ENCODE peak calls at places on chromosomes 1 and 21, in seven cellular contexts. One of them, this sample, is unnamed.

GRCh38 chr1:160795951-160796383 is at the start of gene LY9:
- DNase-seq in T-helper 1 cell: peak; percentile 59
- DNase-seq in RWPE1: no peak
- DNase-seq in D341Med: no peak
- DNase-seq in kidney tubule cell: no peak
- DNase-seq in NCI-H2171 treated with DMSO at 0.1 percent for 48 hours: no peak
- DNase-seq in dermis microvascular lymphatic vessel endothelial cell: no peak
- DNase-seq in this sample: no peak

GRCh38 chr1:68103006-68103545 is 52.6 kb upstream of the DIRAS3 start:
- DNase-seq in T-helper 1 cell: no peak
- DNase-seq in RWPE1: no peak
- DNase-seq in D341Med: peak; percentile 63
- DNase-seq in kidney tubule cell: no peak
- DNase-seq in NCI-H2171 treated with DMSO at 0.1 percent for 48 hours: no peak
- DNase-seq in dermis microvascular lymphatic vessel endothelial cell: peak; percentile 25
- DNase-seq in this sample: no peak

GRCh38 chr21:44349416-44349846 is 4.0 kb upstream of the TRPM2 start:
- DNase-seq in T-helper 1 cell: no peak
- DNase-seq in RWPE1: no peak
- DNase-seq in D341Med: no peak
- DNase-seq in kidney tubule cell: no peak
- DNase-seq in NCI-H2171 treated with DMSO at 0.1 percent for 48 hours: no peak
- DNase-seq in dermis microvascular lymphatic vessel endothelial cell: no peak
- DNase-seq in this sample: no peak

GRCh38 chr1:6330410-6330827 is 63.1 kb downstream of the ACOT7 start:
- DNase-seq in T-helper 1 cell: no peak
- DNase-seq in RWPE1: no peak
- DNase-seq in D341Med: no peak
- DNase-seq in kidney tubule cell: no peak
- DNase-seq in NCI-H2171 treated with DMSO at 0.1 percent for 48 hours: no peak
- DNase-seq in dermis microvascular lymphatic vessel endothelial cell: no peak
- DNase-seq in this sample: no peak

GRCh38 chr1:3767328-3767925 is 5.1 kb upstream of the SMIM1 start:
- DNase-seq in T-helper 1 cell: no peak
- DNase-seq in RWPE1: no peak
- DNase-seq in D341Med: no peak
- DNase-seq in kidney tubule cell: no peak
- DNase-seq in NCI-H2171 treated with DMSO at 0.1 percent for 48 hours: no peak
- DNase-seq in dermis microvascular lymphatic vessel endothelial cell: no peak
- DNase-seq in this sample: no peak

GRCh38 chr1:15304708-15305326 is 57.8 kb downstream of the FHAD1 start:
- DNase-seq in T-helper 1 cell: peak; percentile 24
- DNase-seq in RWPE1: peak; percentile 69
- DNase-seq in D341Med: peak; percentile 72
- DNase-seq in kidney tubule cell: peak; percentile 61
- DNase-seq in NCI-H2171 treated with DMSO at 0.1 percent for 48 hours: peak; percentile 67
- DNase-seq in dermis microvascular lymphatic vessel endothelial cell: peak; percentile 44
- DNase-seq in this sample: peak; percentile 65

GRCh38 chr21:38831526-38832467 is 26.1 kb downstream of the ETS2 start:
- DNase-seq in T-helper 1 cell: no peak
- DNase-seq in RWPE1: peak; percentile 89
- DNase-seq in D341Med: no peak
- DNase-seq in kidney tubule cell: peak; percentile 93
- DNase-seq in NCI-H2171 treated with DMSO at 0.1 percent for 48 hours: no peak
- DNase-seq in dermis microvascular lymphatic vessel endothelial cell: no peak
- DNase-seq in this sample: peak; percentile 100

GRCh38 chr1:198986041-198986440 is 347.2 kb downstream of the PTPRC start:
- DNase-seq in T-helper 1 cell: no peak
- DNase-seq in RWPE1: no peak
- DNase-seq in D341Med: no peak
- DNase-seq in kidney tubule cell: no peak
- DNase-seq in NCI-H2171 treated with DMSO at 0.1 percent for 48 hours: no peak
- DNase-seq in dermis microvascular lymphatic vessel endothelial cell: no peak
- DNase-seq in this sample: no peak

GRCh38 chr1:155295942-155296267 is 5.3 kb downstream of the PKLR start:
- DNase-seq in T-helper 1 cell: no peak
- DNase-seq in RWPE1: no peak
- DNase-seq in D341Med: no peak
- DNase-seq in kidney tubule cell: no peak
- DNase-seq in NCI-H2171 treated with DMSO at 0.1 percent for 48 hours: no peak
- DNase-seq in dermis microvascular lymphatic vessel endothelial cell: no peak
- DNase-seq in this sample: no peak

GRCh38 chr1:237861944-237862343 is 28.8 kb downstream of the ZP4 start:
- DNase-seq in T-helper 1 cell: no peak
- DNase-seq in RWPE1: no peak
- DNase-seq in D341Med: no peak
- DNase-seq in kidney tubule cell: no peak
- DNase-seq in NCI-H2171 treated with DMSO at 0.1 percent for 48 hours: no peak
- DNase-seq in dermis microvascular lymphatic vessel endothelial cell: no peak
- DNase-seq in this sample: no peak

GRCh38 chr1:215156232-215156631 is 73.7 kb downstream of the KCNK2 start:
- DNase-seq in T-helper 1 cell: no peak
- DNase-seq in RWPE1: no peak
- DNase-seq in D341Med: no peak
- DNase-seq in kidney tubule cell: peak; percentile 29
- DNase-seq in NCI-H2171 treated with DMSO at 0.1 percent for 48 hours: no peak
- DNase-seq in dermis microvascular lymphatic vessel endothelial cell: no peak
- DNase-seq in this sample: no peak

GRCh38 chr1:9735800-9736199 is 84.3 kb downstream of the PIK3CD start:
- DNase-seq in T-helper 1 cell: no peak
- DNase-seq in RWPE1: no peak
- DNase-seq in D341Med: no peak
- DNase-seq in kidney tubule cell: no peak
- DNase-seq in NCI-H2171 treated with DMSO at 0.1 percent for 48 hours: no peak
- DNase-seq in dermis microvascular lymphatic vessel endothelial cell: no peak
- DNase-seq in this sample: no peak

GRCh38 chr1:192167941-192168685 is 9.9 kb downstream of the RGS18 start:
- DNase-seq in T-helper 1 cell: no peak
- DNase-seq in RWPE1: no peak
- DNase-seq in D341Med: no peak
- DNase-seq in kidney tubule cell: no peak
- DNase-seq in NCI-H2171 treated with DMSO at 0.1 percent for 48 hours: no peak
- DNase-seq in dermis microvascular lymphatic vessel endothelial cell: no peak
- DNase-seq in this sample: no peak

GRCh38 chr1:95033843-95034242 is 38.9 kb downstream of the ALG14 start:
- DNase-seq in T-helper 1 cell: no peak
- DNase-seq in RWPE1: no peak
- DNase-seq in D341Med: no peak
- DNase-seq in kidney tubule cell: peak; percentile 41
- DNase-seq in NCI-H2171 treated with DMSO at 0.1 percent for 48 hours: no peak
- DNase-seq in dermis microvascular lymphatic vessel endothelial cell: no peak
- DNase-seq in this sample: no peak

GRCh38 chr1:223556414-223557124 is 108.9 kb downstream of the CAPN8 start:
- DNase-seq in T-helper 1 cell: no peak
- DNase-seq in RWPE1: peak; percentile 36
- DNase-seq in D341Med: peak; percentile 56
- DNase-seq in kidney tubule cell: peak; percentile 48
- DNase-seq in NCI-H2171 treated with DMSO at 0.1 percent for 48 hours: no peak
- DNase-seq in dermis microvascular lymphatic vessel endothelial cell: no peak
- DNase-seq in this sample: peak; percentile 21

GRCh38 chr21:33931799-33932390 is 16.3 kb upstream of the ATP5PO start:
- DNase-seq in T-helper 1 cell: no peak
- DNase-seq in RWPE1: no peak
- DNase-seq in D341Med: no peak
- DNase-seq in kidney tubule cell: no peak
- DNase-seq in NCI-H2171 treated with DMSO at 0.1 percent for 48 hours: no peak
- DNase-seq in dermis microvascular lymphatic vessel endothelial cell: no peak
- DNase-seq in this sample: no peak

GRCh38 chr1:172283766-172284165 is 136.7 kb upstream of the C1orf105 start:
- DNase-seq in T-helper 1 cell: no peak
- DNase-seq in RWPE1: no peak
- DNase-seq in D341Med: no peak
- DNase-seq in kidney tubule cell: no peak
- DNase-seq in NCI-H2171 treated with DMSO at 0.1 percent for 48 hours: no peak
- DNase-seq in dermis microvascular lymphatic vessel endothelial cell: no peak
- DNase-seq in this sample: no peak

GRCh38 chr1:225549821-225550220 is 103.1 kb downstream of the ENAH start:
- DNase-seq in T-helper 1 cell: no peak
- DNase-seq in RWPE1: no peak
- DNase-seq in D341Med: no peak
- DNase-seq in kidney tubule cell: no peak
- DNase-seq in NCI-H2171 treated with DMSO at 0.1 percent for 48 hours: no peak
- DNase-seq in dermis microvascular lymphatic vessel endothelial cell: no peak
- DNase-seq in this sample: no peak

GRCh38 chr1:177384461-177384860 is 213.7 kb downstream of the BRINP2 start:
- DNase-seq in T-helper 1 cell: no peak
- DNase-seq in RWPE1: no peak
- DNase-seq in D341Med: no peak
- DNase-seq in kidney tubule cell: peak; percentile 52
- DNase-seq in NCI-H2171 treated with DMSO at 0.1 percent for 48 hours: no peak
- DNase-seq in dermis microvascular lymphatic vessel endothelial cell: no peak
- DNase-seq in this sample: no peak

GRCh38 chr1:189637041-189637440 is 840.6 kb downstream of the BRINP3 start:
- DNase-seq in T-helper 1 cell: no peak
- DNase-seq in RWPE1: no peak
- DNase-seq in D341Med: no peak
- DNase-seq in kidney tubule cell: no peak
- DNase-seq in NCI-H2171 treated with DMSO at 0.1 percent for 48 hours: no peak
- DNase-seq in dermis microvascular lymphatic vessel endothelial cell: no peak
- DNase-seq in this sample: no peak

GRCh38 chr1:176448340-176448739 is 14.6 kb upstream of the PAPPA2 start:
- DNase-seq in T-helper 1 cell: no peak
- DNase-seq in RWPE1: peak; percentile 29
- DNase-seq in D341Med: no peak
- DNase-seq in kidney tubule cell: peak; percentile 37
- DNase-seq in NCI-H2171 treated with DMSO at 0.1 percent for 48 hours: peak; percentile 67
- DNase-seq in dermis microvascular lymphatic vessel endothelial cell: no peak
- DNase-seq in this sample: peak; percentile 77

GRCh38 chr1:94806451-94806861 is 13.7 kb upstream of the SLC44A3 start:
- DNase-seq in T-helper 1 cell: no peak
- DNase-seq in RWPE1: no peak
- DNase-seq in D341Med: no peak
- DNase-seq in kidney tubule cell: no peak
- DNase-seq in NCI-H2171 treated with DMSO at 0.1 percent for 48 hours: peak; percentile 68
- DNase-seq in dermis microvascular lymphatic vessel endothelial cell: peak; percentile 68
- DNase-seq in this sample: no peak

GRCh38 chr1:110928904-110929303 is 34.8 kb downstream of the LRIF1 start:
- DNase-seq in T-helper 1 cell: no peak
- DNase-seq in RWPE1: no peak
- DNase-seq in D341Med: no peak
- DNase-seq in kidney tubule cell: no peak
- DNase-seq in NCI-H2171 treated with DMSO at 0.1 percent for 48 hours: no peak
- DNase-seq in dermis microvascular lymphatic vessel endothelial cell: no peak
- DNase-seq in this sample: no peak

GRCh38 chr1:53340660-53341520 is 13.0 kb upstream of the LRP8 start:
- DNase-seq in T-helper 1 cell: no peak
- DNase-seq in RWPE1: no peak
- DNase-seq in D341Med: no peak
- DNase-seq in kidney tubule cell: peak; percentile 5
- DNase-seq in NCI-H2171 treated with DMSO at 0.1 percent for 48 hours: no peak
- DNase-seq in dermis microvascular lymphatic vessel endothelial cell: no peak
- DNase-seq in this sample: no peak

GRCh38 chr1:150429805-150430204 is 57.4 kb upstream of the TARS2 start:
- DNase-seq in T-helper 1 cell: no peak
- DNase-seq in RWPE1: peak; percentile 19
- DNase-seq in D341Med: peak; percentile 53
- DNase-seq in kidney tubule cell: no peak
- DNase-seq in NCI-H2171 treated with DMSO at 0.1 percent for 48 hours: no peak
- DNase-seq in dermis microvascular lymphatic vessel endothelial cell: peak; percentile 18
- DNase-seq in this sample: no peak

GRCh38 chr1:156849151-156849496 is 9.8 kb downstream of the INSRR start:
- DNase-seq in T-helper 1 cell: no peak
- DNase-seq in RWPE1: no peak
- DNase-seq in D341Med: no peak
- DNase-seq in kidney tubule cell: no peak
- DNase-seq in NCI-H2171 treated with DMSO at 0.1 percent for 48 hours: no peak
- DNase-seq in dermis microvascular lymphatic vessel endothelial cell: no peak
- DNase-seq in this sample: no peak

GRCh38 chr1:53500184-53501064 is 41.2 kb downstream of the DMRTB1 start:
- DNase-seq in T-helper 1 cell: no peak
- DNase-seq in RWPE1: no peak
- DNase-seq in D341Med: no peak
- DNase-seq in kidney tubule cell: no peak
- DNase-seq in NCI-H2171 treated with DMSO at 0.1 percent for 48 hours: no peak
- DNase-seq in dermis microvascular lymphatic vessel endothelial cell: no peak
- DNase-seq in this sample: no peak

GRCh38 chr21:36450511-36450910 is 29.4 kb downstream of the CLDN14 start:
- DNase-seq in T-helper 1 cell: no peak
- DNase-seq in RWPE1: no peak
- DNase-seq in D341Med: no peak
- DNase-seq in kidney tubule cell: no peak
- DNase-seq in NCI-H2171 treated with DMSO at 0.1 percent for 48 hours: no peak
- DNase-seq in dermis microvascular lymphatic vessel endothelial cell: no peak
- DNase-seq in this sample: no peak

GRCh38 chr1:186683637-186684410 is 3.6 kb upstream of the PTGS2 start:
- DNase-seq in T-helper 1 cell: no peak
- DNase-seq in RWPE1: no peak
- DNase-seq in D341Med: no peak
- DNase-seq in kidney tubule cell: no peak
- DNase-seq in NCI-H2171 treated with DMSO at 0.1 percent for 48 hours: no peak
- DNase-seq in dermis microvascular lymphatic vessel endothelial cell: no peak
- DNase-seq in this sample: no peak

GRCh38 chr1:34165422-34165921 is 442 bp upstream of the CSMD2 start:
- DNase-seq in T-helper 1 cell: no peak
- DNase-seq in RWPE1: no peak
- DNase-seq in D341Med: no peak
- DNase-seq in kidney tubule cell: peak; percentile 2
- DNase-seq in NCI-H2171 treated with DMSO at 0.1 percent for 48 hours: no peak
- DNase-seq in dermis microvascular lymphatic vessel endothelial cell: no peak
- DNase-seq in this sample: no peak

GRCh38 chr1:215476541-215476940 is 90.6 kb upstream of the KCTD3 start:
- DNase-seq in T-helper 1 cell: no peak
- DNase-seq in RWPE1: no peak
- DNase-seq in D341Med: no peak
- DNase-seq in kidney tubule cell: no peak
- DNase-seq in NCI-H2171 treated with DMSO at 0.1 percent for 48 hours: peak; percentile 41
- DNase-seq in dermis microvascular lymphatic vessel endothelial cell: no peak
- DNase-seq in this sample: no peak

GRCh38 chr1:1434131-1434811 is 1.2 kb upstream of the VWA1 start:
- DNase-seq in T-helper 1 cell: no peak
- DNase-seq in RWPE1: no peak
- DNase-seq in D341Med: peak; percentile 33
- DNase-seq in kidney tubule cell: no peak
- DNase-seq in NCI-H2171 treated with DMSO at 0.1 percent for 48 hours: peak; percentile 41
- DNase-seq in dermis microvascular lymphatic vessel endothelial cell: no peak
- DNase-seq in this sample: no peak

GRCh38 chr1:90501281-90501680 is 215.8 kb downstream of the BARHL2 start:
- DNase-seq in T-helper 1 cell: no peak
- DNase-seq in RWPE1: no peak
- DNase-seq in D341Med: peak; percentile 40
- DNase-seq in kidney tubule cell: no peak
- DNase-seq in NCI-H2171 treated with DMSO at 0.1 percent for 48 hours: no peak
- DNase-seq in dermis microvascular lymphatic vessel endothelial cell: no peak
- DNase-seq in this sample: no peak

GRCh38 chr1:116489231-116489697 is 81.6 kb downstream of the CD58 start:
- DNase-seq in T-helper 1 cell: no peak
- DNase-seq in RWPE1: no peak
- DNase-seq in D341Med: no peak
- DNase-seq in kidney tubule cell: peak; percentile 97
- DNase-seq in NCI-H2171 treated with DMSO at 0.1 percent for 48 hours: no peak
- DNase-seq in dermis microvascular lymphatic vessel endothelial cell: peak; percentile 91
- DNase-seq in this sample: no peak

GRCh38 chr1:239421810-239422209 is 35.4 kb downstream of the CHRM3 start:
- DNase-seq in T-helper 1 cell: no peak
- DNase-seq in RWPE1: no peak
- DNase-seq in D341Med: no peak
- DNase-seq in kidney tubule cell: no peak
- DNase-seq in NCI-H2171 treated with DMSO at 0.1 percent for 48 hours: no peak
- DNase-seq in dermis microvascular lymphatic vessel endothelial cell: no peak
- DNase-seq in this sample: no peak

GRCh38 chr1:18599096-18599495 is 31.6 kb upstream of the PAX7 start:
- DNase-seq in T-helper 1 cell: no peak
- DNase-seq in RWPE1: no peak
- DNase-seq in D341Med: no peak
- DNase-seq in kidney tubule cell: no peak
- DNase-seq in NCI-H2171 treated with DMSO at 0.1 percent for 48 hours: no peak
- DNase-seq in dermis microvascular lymphatic vessel endothelial cell: no peak
- DNase-seq in this sample: no peak

GRCh38 chr1:175373786-175374623 is 181.4 kb upstream of the KIAA0040 start:
- DNase-seq in T-helper 1 cell: no peak
- DNase-seq in RWPE1: peak; percentile 32
- DNase-seq in D341Med: peak; percentile 85
- DNase-seq in kidney tubule cell: peak; percentile 16
- DNase-seq in NCI-H2171 treated with DMSO at 0.1 percent for 48 hours: peak; percentile 9
- DNase-seq in dermis microvascular lymphatic vessel endothelial cell: peak; percentile 5
- DNase-seq in this sample: no peak

GRCh38 chr21:46002841-46003574 is 21.4 kb downstream of the COL6A1 start:
- DNase-seq in T-helper 1 cell: no peak
- DNase-seq in RWPE1: no peak
- DNase-seq in D341Med: no peak
- DNase-seq in kidney tubule cell: no peak
- DNase-seq in NCI-H2171 treated with DMSO at 0.1 percent for 48 hours: no peak
- DNase-seq in dermis microvascular lymphatic vessel endothelial cell: no peak
- DNase-seq in this sample: no peak

This sample was measured in trophoblast cell.